ENCODE peak calls at places on chromosome 10, in four cellular contexts. One of them, this sample, is unnamed.

GRCh38 chr10:115958043-115958442 is 315.0 kb downstream of the GFRA1 start:
- DNase-seq in keratinocyte: no peak
- DNase-seq in activated CD4-positive, alpha-beta T cell treated with anti-CD3 and anti-CD28 coated beads, Interleukin-2, amount 50 U/mL, for 4 hours: no peak
- DNase-seq in transverse colon: no peak
- DNase-seq in this sample: no peak

GRCh38 chr10:124515244-124515970 is 53.8 kb downstream of the LHPP start:
- DNase-seq in keratinocyte: no peak
- DNase-seq in activated CD4-positive, alpha-beta T cell treated with anti-CD3 and anti-CD28 coated beads, Interleukin-2, amount 50 U/mL, for 4 hours: no peak
- DNase-seq in transverse colon: no peak
- DNase-seq in this sample: no peak

GRCh38 chr10:114824396-114824795 is 2.8 kb downstream of the FHIP2A start:
- DNase-seq in keratinocyte: no peak
- DNase-seq in activated CD4-positive, alpha-beta T cell treated with anti-CD3 and anti-CD28 coated beads, Interleukin-2, amount 50 U/mL, for 4 hours: no peak
- DNase-seq in transverse colon: no peak
- DNase-seq in this sample: no peak

GRCh38 chr10:123027861-123028260 is 19.1 kb downstream of the ACADSB start:
- DNase-seq in keratinocyte: no peak
- DNase-seq in activated CD4-positive, alpha-beta T cell treated with anti-CD3 and anti-CD28 coated beads, Interleukin-2, amount 50 U/mL, for 4 hours: no peak
- DNase-seq in transverse colon: no peak
- DNase-seq in this sample: no peak

GRCh38 chr10:115861455-115861854 is 411.6 kb downstream of the GFRA1 start:
- DNase-seq in keratinocyte: no peak
- DNase-seq in activated CD4-positive, alpha-beta T cell treated with anti-CD3 and anti-CD28 coated beads, Interleukin-2, amount 50 U/mL, for 4 hours: no peak
- DNase-seq in transverse colon: no peak
- DNase-seq in this sample: no peak

GRCh38 chr10:15137636-15138035 is 30.9 kb downstream of the NMT2 start:
- DNase-seq in keratinocyte: no peak
- DNase-seq in activated CD4-positive, alpha-beta T cell treated with anti-CD3 and anti-CD28 coated beads, Interleukin-2, amount 50 U/mL, for 4 hours: no peak
- DNase-seq in transverse colon: no peak
- DNase-seq in this sample: no peak

GRCh38 chr10:97498841-97499560 is at the start of gene UBTD1:
- DNase-seq in keratinocyte: no peak
- DNase-seq in activated CD4-positive, alpha-beta T cell treated with anti-CD3 and anti-CD28 coated beads, Interleukin-2, amount 50 U/mL, for 4 hours: peak
- DNase-seq in transverse colon: peak
- DNase-seq in this sample: peak

GRCh38 chr10:8039323-8039922 is 15.1 kb upstream of the GATA3 start:
- DNase-seq in keratinocyte: no peak
- DNase-seq in activated CD4-positive, alpha-beta T cell treated with anti-CD3 and anti-CD28 coated beads, Interleukin-2, amount 50 U/mL, for 4 hours: no peak
- DNase-seq in transverse colon: no peak
- DNase-seq in this sample: peak

GRCh38 chr10:72044417-72045041 is 43.8 kb downstream of the SPOCK2 start:
- DNase-seq in keratinocyte: peak
- DNase-seq in activated CD4-positive, alpha-beta T cell treated with anti-CD3 and anti-CD28 coated beads, Interleukin-2, amount 50 U/mL, for 4 hours: no peak
- DNase-seq in transverse colon: no peak
- DNase-seq in this sample: no peak

GRCh38 chr10:124949543-124949942 is 7.6 kb downstream of the ZRANB1 start:
- DNase-seq in keratinocyte: no peak
- DNase-seq in activated CD4-positive, alpha-beta T cell treated with anti-CD3 and anti-CD28 coated beads, Interleukin-2, amount 50 U/mL, for 4 hours: no peak
- DNase-seq in transverse colon: no peak
- DNase-seq in this sample: no peak

This sample was measured in mesenteric fat pad.